ENCODE peak calls at places on chromosomes 5 and 9, in eight cellular contexts. E is Peyer's patch; R is substantia nigra; F is caudate nucleus; P is tibial artery; Q is A549; U is CD4-positive, CD25-positive, alpha-beta regulatory T cell; N is stomach. C is an unnamed sample.

GRCh38 chr5:75668348-75668895 is 48.8 kb downstream of the POC5 start:
- DNase-seq in E (no peak), R (no peak), F (no peak), P (no peak), Q (no peak), U (no peak), N (no peak), C (no peak)

GRCh38 chr9:111016046-111017026 is 21.9 kb downstream of the LPAR1 start:
- DNase-seq in E (no peak), R (no peak), F (no peak), P (no peak), Q (no peak), U (no peak), N (no peak), C (no peak)

GRCh38 chr5:15807861-15808260 is 307.9 kb downstream of the FBXL7 start:
- DNase-seq in E (no peak), R (no peak), F (no peak), P (peak; percentile 30), Q (no peak), U (no peak), N (no peak), C (no peak)

GRCh38 chr5:108541816-108542215 is 159.9 kb upstream of the FBXL17 start:
- DNase-seq in E (no peak), R (no peak), F (no peak), P (no peak), Q (no peak), U (no peak), N (no peak), C (no peak)

GRCh38 chr5:38373733-38374132 is 115.4 kb downstream of the EGFLAM start:
- DNase-seq in E (no peak), R (no peak), F (no peak), P (no peak), Q (no peak), U (no peak), N (no peak), C (no peak)

GRCh38 chr9:18861599-18862546 is 171.1 kb downstream of the SAXO1 start:
- DNase-seq in E (no peak), R (no peak), F (no peak), P (peak; percentile 75), Q (no peak), U (no peak), N (no peak), C (peak; percentile 57)

GRCh38 chr9:39588056-39588814 is 232.8 kb downstream of the SPATA31A1 start:
- DNase-seq in E (no peak), R (no peak), F (no peak), P (no peak), Q (peak; percentile 1), U (no peak), N (no peak), C (no peak)

GRCh38 chr5:55427157-55427556 is 107.6 kb downstream of the PLPP1 start:
- DNase-seq in E (no peak), R (no peak), F (no peak), P (no peak), Q (no peak), U (no peak), N (peak; percentile 60), C (no peak)

GRCh38 chr9:131807131-131807990 is 67.5 kb upstream of the RAPGEF1 start:
- DNase-seq in E (no peak), R (no peak), F (no peak), P (no peak), Q (no peak), U (no peak), N (no peak), C (no peak)

GRCh38 chr5:61675015-61675692 is 343.1 kb downstream of the ZSWIM6 start:
- DNase-seq in E (no peak), R (peak; percentile 41), F (peak; percentile 32), P (no peak), Q (no peak), U (no peak), N (no peak), C (no peak)

GRCh38 chr5:150544606-150545219 is 36.8 kb downstream of the NDST1 start:
- DNase-seq in E (peak; percentile 83), R (peak; percentile 24), F (no peak), P (peak; percentile 65), Q (peak; percentile 96), U (peak; percentile 44), N (peak; percentile 82), C (peak; percentile 72)

GRCh38 chr5:11062379-11062778 is 301.3 kb upstream of the DAP start:
- DNase-seq in E (no peak), R (no peak), F (no peak), P (no peak), Q (no peak), U (no peak), N (no peak), C (no peak)

GRCh38 chr9:134835455-134835854 is 45.2 kb upstream of the FCN2 start:
- DNase-seq in E (no peak), R (no peak), F (no peak), P (peak; percentile 57), Q (no peak), U (no peak), N (no peak), C (peak; percentile 50)

DNA sequence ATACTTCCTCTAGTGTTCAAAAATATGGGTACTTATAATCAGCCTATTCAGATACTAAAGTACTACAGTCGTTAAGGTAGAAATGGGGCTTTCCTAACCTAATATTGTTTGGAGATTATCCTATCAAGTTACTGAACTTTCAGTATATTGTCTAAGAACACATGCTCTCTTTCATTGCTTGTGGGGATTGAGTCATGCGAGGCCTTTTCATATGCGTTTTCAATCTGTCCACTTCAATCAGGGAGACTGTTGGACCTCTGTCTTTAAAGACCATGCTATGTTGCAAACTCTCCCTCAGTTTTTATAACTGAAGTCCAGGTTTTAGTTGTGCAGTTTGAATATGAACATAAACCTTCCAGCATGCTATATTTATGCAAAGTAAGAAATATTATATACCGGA is 15.0 kb downstream of the PRR16 start:
- DNase-seq in E (no peak), R (no peak), F (no peak), P (no peak), Q (no peak), U (no peak), N (no peak), C (no peak)
- H3K27ac ChIP-seq in E (no peak overlapping the region), R (no peak overlapping the region), F (no peak overlapping the region), P (no peak overlapping the region), Q (no peak overlapping the region), U (no peak overlapping the region), N (no peak overlapping the region), C (no peak overlapping the region)

GRCh38 chr5:159033351-159033657 is 66.4 kb downstream of the EBF1 start:
- DNase-seq in E (no peak), R (no peak), F (no peak), P (no peak), Q (no peak), U (no peak), N (no peak), C (no peak)
- H3K27ac ChIP-seq in E (no peak overlapping the region), R (no peak overlapping the region), F (no peak overlapping the region), P (peak overlapping the region; percentile 57), Q (no peak overlapping the region), U (no peak overlapping the region), N (no peak overlapping the region), C (no peak overlapping the region)

DNA sequence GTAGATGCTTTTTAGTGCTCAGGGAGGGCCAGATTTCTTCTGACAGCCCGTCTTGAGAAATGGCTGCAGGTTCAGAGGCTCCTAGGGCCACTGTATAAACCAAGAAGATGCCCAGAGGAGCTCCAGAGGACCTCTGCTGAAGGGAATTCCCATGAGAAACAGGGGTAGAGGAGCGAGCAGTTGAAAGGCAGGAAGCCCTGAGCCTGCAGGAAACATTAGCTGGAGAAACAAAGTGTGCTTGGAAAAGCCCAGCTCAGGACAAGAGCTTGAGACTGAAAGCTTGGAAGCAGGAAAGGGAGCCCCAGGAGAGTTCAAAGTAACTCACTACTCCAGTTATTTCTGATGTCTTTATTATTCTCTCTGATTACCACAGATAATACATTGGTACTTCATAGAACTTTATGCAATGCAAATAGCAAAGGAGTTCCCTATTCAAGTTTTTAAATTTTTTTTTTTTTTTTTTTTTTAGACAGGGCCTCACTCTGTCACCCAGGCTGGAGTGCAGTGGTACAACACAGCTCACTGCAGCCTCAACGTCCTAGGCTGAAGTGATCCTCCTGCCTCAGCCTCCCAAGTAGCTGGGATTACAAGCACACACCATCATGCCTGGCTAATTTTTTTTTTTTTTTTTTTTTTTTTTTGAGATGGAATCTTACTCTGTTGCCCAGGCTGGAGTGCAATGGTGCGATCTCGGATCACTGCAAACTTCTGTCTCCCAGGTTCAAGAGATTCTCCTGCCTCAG is 16.5 kb downstream of the HBEGF start:
- DNase-seq in E (no peak), R (no peak), F (no peak), P (no peak), Q (no peak), U (no peak), N (no peak), C (no peak)
- H3K27ac ChIP-seq in E (no peak overlapping the region), R (no peak overlapping the region), F (no peak overlapping the region), P (no peak overlapping the region), Q (no peak overlapping the region), U (no peak overlapping the region), N (no peak overlapping the region), C (no peak overlapping the region)

GRCh38 chr5:149381261-149381985 is 2.3 kb upstream of the IL17B start:
- DNase-seq in E (no peak), R (no peak), F (no peak), P (no peak), Q (no peak), U (no peak), N (no peak), C (no peak)
- H3K27ac ChIP-seq in E (peak overlapping the region; percentile 20), R (no peak overlapping the region), F (no peak overlapping the region), P (peak overlapping the region; percentile 93), Q (no peak overlapping the region), U (no peak overlapping the region), N (peak overlapping the region; percentile 12), C (no peak overlapping the region)

C was measured in ovary.